ENCODE peak calls at places on chromosomes 4 and X, in ten cellular contexts. K is HCT116, P is stomach, A is IMR-90, Z is tibial nerve, X is body of pancreas, T is heart left ventricle, N is suprapubic skin, R is adrenal gland, F is ovary. H is an unnamed sample.
A peak's percentile ranks its signal among the peaks of the same experiment; 100 is the strongest.

GRCh38 chr4:131488772-131489171 is 1660.3 kb upstream of the PCDH10 start:
- DNase-seq in K (no peak), P (no peak), A (no peak), Z (no peak), X (no peak), T (no peak), N (no peak), R (no peak), F (no peak), H (no peak)

GRCh38 chr4:152255437-152255836 is 280.5 kb downstream of the FBXW7 start:
- DNase-seq in K (peak; percentile 48), P (no peak), A (peak; percentile 27), Z (no peak), X (no peak), T (no peak), N (no peak), R (no peak), F (no peak), H (no peak)

GRCh38 chr4:87555751-87556619 is 26.8 kb upstream of the SPARCL1 start:
- DNase-seq in K (no peak), P (no peak), A (peak; percentile 58), Z (no peak), X (no peak), T (no peak), N (no peak), R (peak; percentile 41), F (no peak), H (no peak)

GRCh38 chr4:69440312-69440711 is 55.4 kb downstream of the UGT2B4 start:
- DNase-seq in K (no peak), P (no peak), A (no peak), Z (no peak), X (no peak), T (no peak), N (no peak), R (no peak), F (no peak), H (no peak)

GRCh38 chr4:183348706-183349659 is 26.8 kb upstream of the CLDN24 start:
- DNase-seq in K (no peak), P (no peak), A (peak; percentile 95), Z (no peak), X (no peak), T (no peak), N (no peak), R (no peak), F (no peak), H (no peak)

GRCh38 chrX:104195489-104196084 is 29.3 kb downstream of the FAM199X start:
- DNase-seq in K (peak; percentile 1), P (no peak), A (peak; percentile 25), Z (peak; percentile 4), X (no peak), T (no peak), N (no peak), R (no peak), F (no peak), H (no peak)

GRCh38 chr4:155906554-155907247 is 3.2 kb downstream of the TDO2 start:
- DNase-seq in K (no peak), P (no peak), A (peak; percentile 99), Z (peak; percentile 33), X (peak; percentile 16), T (peak; percentile 39), N (no peak), R (no peak), F (no peak), H (no peak)

GRCh38 chr4:5891563-5892320 is 1.1 kb downstream of the CRMP1 start:
- DNase-seq in K (no peak), P (no peak), A (no peak), Z (no peak), X (no peak), T (no peak), N (no peak), R (no peak), F (no peak), H (no peak)

GRCh38 chr4:67087897-67088296 is 457.4 kb downstream of the CENPC start:
- DNase-seq in K (peak; percentile 1), P (peak; percentile 41), A (no peak), Z (peak; percentile 64), X (peak; percentile 51), T (no peak), N (no peak), R (peak; percentile 43), F (no peak), H (peak; percentile 63)

GRCh38 chr4:53015681-53016080 is 153.6 kb downstream of the RASL11B start:
- DNase-seq in K (peak; percentile 26), P (no peak), A (peak; percentile 81), Z (peak; percentile 34), X (no peak), T (peak; percentile 19), N (no peak), R (no peak), F (peak; percentile 66), H (no peak)

GRCh38 chr4:123449780-123450179 is 53.2 kb downstream of the SPRY1 start:
- DNase-seq in K (no peak), P (no peak), A (peak; percentile 56), Z (no peak), X (no peak), T (no peak), N (no peak), R (no peak), F (no peak), H (no peak)

GRCh38 chr4:170025523-170026252 is 507 bp downstream of the MFAP3L start:
- DNase-seq in K (no peak), P (no peak), A (no peak), Z (peak; percentile 9), X (peak; percentile 38), T (peak; percentile 23), N (no peak), R (no peak), F (peak; percentile 37), H (peak; percentile 62)

GRCh38 chr4:98470831-98471230 is 187.6 kb downstream of the TSPAN5 start:
- DNase-seq in K (no peak), P (no peak), A (no peak), Z (no peak), X (no peak), T (no peak), N (no peak), R (no peak), F (no peak), H (no peak)

GRCh38 chr4:139454646-139455045 is 725 bp downstream of the RAB33B start:
- DNase-seq in K (no peak), P (no peak), A (no peak), Z (no peak), X (no peak), T (no peak), N (no peak), R (no peak), F (no peak), H (no peak)

GRCh38 chr4:73037057-73037456 is 32.5 kb downstream of the COX18 start:
- DNase-seq in K (no peak), P (no peak), A (no peak), Z (no peak), X (no peak), T (no peak), N (no peak), R (no peak), F (no peak), H (no peak)

GRCh38 chr4:177119021-177119461 is 190.6 kb upstream of the NEIL3 start:
- DNase-seq in K (no peak), P (no peak), A (peak; percentile 54), Z (no peak), X (no peak), T (no peak), N (no peak), R (no peak), F (no peak), H (no peak)

GRCh38 chr4:26022346-26022891 is 108.4 kb downstream of the SMIM20 start:
- DNase-seq in K (no peak), P (peak; percentile 68), A (peak; percentile 80), Z (no peak), X (peak; percentile 23), T (no peak), N (no peak), R (no peak), F (no peak), H (no peak)

GRCh38 chr4:37023504-37023903 is 221.0 kb upstream of the NWD2 start:
- DNase-seq in K (no peak), P (no peak), A (no peak), Z (no peak), X (no peak), T (no peak), N (no peak), R (no peak), F (no peak), H (no peak)

GRCh38 chr4:39932776-39933402 is 44.8 kb downstream of the PDS5A start:
- DNase-seq in K (no peak), P (no peak), A (no peak), Z (no peak), X (no peak), T (no peak), N (no peak), R (no peak), F (no peak), H (no peak)

DNA sequence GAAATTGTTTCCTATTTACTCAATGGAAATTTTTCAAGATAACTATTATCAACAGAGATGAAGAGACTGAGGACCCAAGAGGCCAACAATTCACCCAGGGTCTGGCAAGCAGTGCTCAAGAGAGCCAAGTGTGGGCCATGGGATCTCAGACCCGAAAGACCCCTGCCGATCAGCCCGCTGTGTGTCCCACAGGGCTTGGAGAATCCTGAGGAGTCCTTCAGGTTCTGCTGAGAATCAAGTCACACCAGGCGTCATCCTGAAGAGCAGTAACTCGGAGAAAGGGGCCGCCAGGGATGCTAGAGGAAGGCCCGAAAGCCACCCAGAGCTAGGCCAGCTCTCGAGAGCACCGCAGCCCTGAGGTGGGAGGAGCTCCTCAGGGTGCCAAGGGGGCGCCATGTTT is 48.7 kb downstream of the FGFRL1 start:
- DNase-seq in K (no peak), P (no peak), A (no peak), Z (no peak), X (no peak), T (no peak), N (peak; percentile 44), R (no peak), F (no peak), H (no peak)
- H3K27me3 ChIP-seq in K (peaks cover 16% of the 10 kb centered on the region), P (peaks cover 8% of the 10 kb centered on the region), A (peaks cover 67% of the 10 kb centered on the region), Z (peaks cover 58% of the 10 kb centered on the region), X (no peaks in the 10 kb centered on the region), T (peaks cover 70% of the 10 kb centered on the region), N (peaks cover 57% of the 10 kb centered on the region), R (peaks cover 19% of the 10 kb centered on the region), F (peaks cover 2% of the 10 kb centered on the region), H (no peaks in the 10 kb centered on the region)

GRCh38 chrX:40570346-40571093 is 10.2 kb upstream of the ATP6AP2 start:
- DNase-seq in K (no peak), P (no peak), A (no peak), Z (no peak), X (no peak), T (no peak), N (no peak), R (no peak), F (no peak), H (no peak)
- TF ChIP-seq POLR2A in K (no peak), P (no peak), A (no peak), Z (no peak), X (no peak), T (no peak), N (no peak), R (no peak), F (no peak), H (no peak)

GRCh38 chr4:157265281-157265680 is 44.8 kb downstream of the GRIA2 start:
- DNase-seq in K (peak; percentile 16), P (peak; percentile 25), A (no peak), Z (no peak), X (no peak), T (no peak), N (no peak), R (no peak), F (no peak), H (no peak)
- TF ChIP-seq CTCF in K (no peak), P (no peak), A (no peak), Z (no peak), X (no peak), T (no peak), N (no peak), R (no peak), F (no peak), H (no peak)

GRCh38 chr4:56653461-56654237 is 27.4 kb downstream of the HOPX start:
- DNase-seq in K (no peak), P (no peak), A (no peak), Z (no peak), X (no peak), T (no peak), N (no peak), R (no peak), F (no peak), H (no peak)
- H3K27me3 ChIP-seq in K (no peaks in the 10 kb centered on the region), P (peaks cover 21% of the 10 kb centered on the region), A (peaks cover 34% of the 10 kb centered on the region), Z (peaks cover 48% of the 10 kb centered on the region), X (no peaks in the 10 kb centered on the region), T (peaks cover 27% of the 10 kb centered on the region), N (peaks cover 18% of the 10 kb centered on the region), R (peaks cover 14% of the 10 kb centered on the region), F (no peaks in the 10 kb centered on the region), H (no peaks in the 10 kb centered on the region)